ENCODE peak calls at places on chromosomes 1 and 21, in four cellular contexts. One of them, this sample, is unnamed.

GRCh38 chr1:212221801-212222200 is 63.4 kb upstream of the PPP2R5A start:
- DNase-seq in mesenchymal stem cell: peak
- DNase-seq in IMR-90: peak
- DNase-seq in neuronal stem cell: no peak
- DNase-seq in this sample: no peak

GRCh38 chr1:156870734-156871133 is 10.1 kb downstream of the NTRK1 start:
- DNase-seq in mesenchymal stem cell: peak
- DNase-seq in IMR-90: peak
- DNase-seq in neuronal stem cell: no peak
- DNase-seq in this sample: no peak

GRCh38 chr1:81920245-81920740 is 119.6 kb downstream of the ADGRL2 start:
- DNase-seq in mesenchymal stem cell: peak
- DNase-seq in IMR-90: peak
- DNase-seq in neuronal stem cell: peak
- DNase-seq in this sample: peak

GRCh38 chr1:15833069-15833679 is 14.3 kb upstream of the SPEN start:
- DNase-seq in mesenchymal stem cell: peak
- DNase-seq in IMR-90: no peak
- DNase-seq in neuronal stem cell: no peak
- DNase-seq in this sample: no peak

GRCh38 chr1:111944121-111944785 is 45.2 kb downstream of the KCND3 start:
- DNase-seq in mesenchymal stem cell: no peak
- DNase-seq in IMR-90: no peak
- DNase-seq in neuronal stem cell: no peak
- DNase-seq in this sample: no peak

GRCh38 chr1:20440785-20441200 is 45.2 kb downstream of the CAMK2N1 start:
- DNase-seq in mesenchymal stem cell: peak
- DNase-seq in IMR-90: peak
- DNase-seq in neuronal stem cell: peak
- DNase-seq in this sample: peak

GRCh38 chr1:93681549-93682412 is at the start of gene BCAR3:
- DNase-seq in mesenchymal stem cell: peak
- DNase-seq in IMR-90: peak
- DNase-seq in neuronal stem cell: peak
- DNase-seq in this sample: peak

GRCh38 chr1:218351617-218352438 is 6.7 kb downstream of the TGFB2 start:
- DNase-seq in mesenchymal stem cell: peak
- DNase-seq in IMR-90: peak
- DNase-seq in neuronal stem cell: no peak
- DNase-seq in this sample: peak

GRCh38 chr1:24022611-24023359 is 42.7 kb upstream of the SRSF10 start:
- DNase-seq in mesenchymal stem cell: peak
- DNase-seq in IMR-90: peak
- DNase-seq in neuronal stem cell: no peak
- DNase-seq in this sample: peak

GRCh38 chr1:21229246-21230000 is 52.7 kb upstream of the EIF4G3 start:
- DNase-seq in mesenchymal stem cell: no peak
- DNase-seq in IMR-90: peak
- DNase-seq in neuronal stem cell: no peak
- DNase-seq in this sample: no peak

GRCh38 chr1:21666572-21667320 is 2.4 kb downstream of the RAP1GAP start:
- DNase-seq in mesenchymal stem cell: no peak
- DNase-seq in IMR-90: no peak
- DNase-seq in neuronal stem cell: no peak
- DNase-seq in this sample: no peak

GRCh38 chr1:209015092-209015491 is 568.4 kb upstream of the CAMK1G start:
- DNase-seq in mesenchymal stem cell: no peak
- DNase-seq in IMR-90: no peak
- DNase-seq in neuronal stem cell: no peak
- DNase-seq in this sample: no peak

GRCh38 chr1:33132549-33132948 is 49.3 kb downstream of the TRIM62 start:
- DNase-seq in mesenchymal stem cell: no peak
- DNase-seq in IMR-90: no peak
- DNase-seq in neuronal stem cell: no peak
- DNase-seq in this sample: no peak

GRCh38 chr1:115107501-115108260 is 18.4 kb upstream of the TSPAN2 start:
- DNase-seq in mesenchymal stem cell: peak
- DNase-seq in IMR-90: peak
- DNase-seq in neuronal stem cell: no peak
- DNase-seq in this sample: no peak

GRCh38 chr21:31254131-31254530 is 89.9 kb downstream of the TIAM1 start:
- DNase-seq in mesenchymal stem cell: no peak
- DNase-seq in IMR-90: no peak
- DNase-seq in neuronal stem cell: no peak
- DNase-seq in this sample: no peak

GRCh38 chr1:23958810-23959460 is 693 bp upstream of the PNRC2 start:
- DNase-seq in mesenchymal stem cell: peak
- DNase-seq in IMR-90: peak
- DNase-seq in neuronal stem cell: no peak
- DNase-seq in this sample: peak

GRCh38 chr1:93672069-93672468 is 9.6 kb downstream of the BCAR3 start:
- DNase-seq in mesenchymal stem cell: peak
- DNase-seq in IMR-90: peak
- DNase-seq in neuronal stem cell: no peak
- DNase-seq in this sample: no peak

GRCh38 chr1:152497273-152497672 is 13.3 kb upstream of the LCE5A start:
- DNase-seq in mesenchymal stem cell: no peak
- DNase-seq in IMR-90: no peak
- DNase-seq in neuronal stem cell: no peak
- DNase-seq in this sample: peak

DNA sequence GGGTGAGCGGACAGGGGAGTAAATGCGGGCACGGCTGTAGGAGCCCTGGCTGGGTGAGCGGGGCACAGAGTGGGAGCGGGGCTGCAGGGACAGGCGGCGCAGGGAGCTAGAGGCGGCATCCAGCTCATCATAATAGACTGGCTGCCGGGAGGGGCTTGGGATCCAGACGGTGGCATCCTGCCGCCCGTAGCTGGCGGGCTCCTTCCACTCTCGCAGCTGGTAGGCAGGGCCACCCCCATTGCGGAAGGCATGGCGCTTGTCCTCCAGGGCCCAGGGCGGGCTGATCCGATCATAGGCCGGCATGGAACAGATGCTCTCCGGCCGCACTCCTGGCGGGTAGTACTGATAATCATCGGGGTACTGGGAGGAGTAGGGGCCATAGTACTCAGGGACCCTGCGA is 43.7 kb upstream of the GOLT1A start:
- DNase-seq in mesenchymal stem cell: no peak
- DNase-seq in IMR-90: no peak
- DNase-seq in neuronal stem cell: no peak
- DNase-seq in this sample: no peak
- H2BK5ac ChIP-seq in mesenchymal stem cell: no peak
- H2BK5ac ChIP-seq in IMR-90: no peak
- H2BK5ac ChIP-seq in neuronal stem cell: no peak
- H2BK5ac ChIP-seq in this sample: no peak

DNA sequence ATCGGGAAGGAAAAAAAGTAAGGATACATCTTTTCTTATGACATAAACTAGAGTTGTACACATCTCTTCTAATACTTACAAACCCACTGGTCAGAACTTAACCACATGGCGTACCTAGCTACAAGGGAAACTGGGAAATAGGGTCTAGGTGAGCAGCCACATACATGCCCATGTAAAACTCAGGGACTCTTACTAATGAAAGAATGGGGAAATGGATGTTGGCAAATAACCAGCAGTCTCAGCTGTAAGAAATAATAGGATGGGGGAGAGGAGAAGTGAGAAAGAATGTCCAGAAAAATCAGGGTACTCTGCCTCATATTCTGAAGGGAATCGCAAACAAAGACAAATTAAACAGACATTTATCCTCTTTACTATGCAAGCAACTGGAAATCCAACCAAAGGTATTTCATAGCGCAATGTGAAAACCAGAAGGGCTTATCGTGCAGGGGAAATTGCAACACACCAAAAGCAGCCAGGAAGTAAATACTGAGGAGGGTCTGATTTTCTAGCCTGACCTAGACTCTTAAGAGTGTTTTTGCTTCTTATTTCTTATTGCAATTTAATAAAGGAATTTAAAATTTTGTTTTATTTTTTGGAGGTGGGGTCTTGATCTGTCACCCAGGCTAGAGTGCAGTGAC is 17.5 kb downstream of the GTF2B start:
- DNase-seq in mesenchymal stem cell: peak
- DNase-seq in IMR-90: peak
- DNase-seq in neuronal stem cell: no peak
- DNase-seq in this sample: no peak
- H3K27ac ChIP-seq in mesenchymal stem cell: no peak
- H3K27ac ChIP-seq in IMR-90: no peak
- H3K27ac ChIP-seq in neuronal stem cell: no peak
- H3K27ac ChIP-seq in this sample: no peak

DNA sequence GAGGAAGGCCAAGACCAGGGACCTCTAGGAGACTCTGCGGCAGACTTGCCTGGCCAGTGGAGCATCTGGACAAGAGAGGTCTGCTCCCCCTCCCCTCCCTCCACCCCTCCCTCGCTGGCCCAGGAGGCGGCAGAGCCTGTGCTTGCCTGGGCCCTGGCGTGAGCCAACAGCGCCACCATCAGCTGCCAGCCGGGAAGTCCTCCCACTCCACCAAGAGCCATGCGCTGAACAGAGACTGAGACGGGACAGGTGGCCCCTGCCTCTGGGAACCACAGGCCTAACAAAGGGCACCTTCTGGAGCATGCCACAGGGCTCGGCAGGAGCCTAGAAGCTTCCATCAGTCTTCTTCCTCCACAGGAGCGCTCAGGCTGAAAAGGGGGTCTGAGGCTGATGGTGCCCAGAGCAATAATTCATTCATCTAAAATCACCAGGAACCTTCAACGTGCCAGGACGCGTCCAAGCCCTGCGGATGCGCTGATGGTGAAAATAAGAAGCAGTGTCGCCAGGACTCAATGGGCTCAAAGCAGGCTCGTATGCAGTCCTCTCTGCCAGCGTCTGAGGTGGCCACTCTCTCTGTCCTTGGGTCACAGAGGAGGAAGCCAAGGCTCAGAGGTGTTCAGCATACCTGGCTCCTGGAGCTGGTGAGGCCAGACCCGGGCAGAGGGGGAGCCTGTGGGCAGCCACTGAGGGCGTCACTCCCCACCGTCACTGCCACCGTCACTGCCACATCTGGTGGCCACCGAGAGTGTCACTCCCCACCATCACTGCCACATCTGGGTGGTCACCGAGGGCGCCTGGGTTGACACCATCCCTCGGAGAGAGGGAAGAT is 161.2 kb downstream of the NPHP4 start:
- DNase-seq in mesenchymal stem cell: no peak
- DNase-seq in IMR-90: no peak
- DNase-seq in neuronal stem cell: peak
- DNase-seq in this sample: peak
- H2BK5ac ChIP-seq in mesenchymal stem cell: no peak
- H2BK5ac ChIP-seq in IMR-90: no peak
- H2BK5ac ChIP-seq in neuronal stem cell: no peak
- H2BK5ac ChIP-seq in this sample: no peak

GRCh38 chr21:44006017-44006624 is 6.0 kb upstream of the TRAPPC10 start:
- DNase-seq in mesenchymal stem cell: peak
- DNase-seq in IMR-90: peak
- DNase-seq in neuronal stem cell: no peak
- DNase-seq in this sample: no peak

GRCh38 chr21:44006656-44007055 is 5.5 kb upstream of the TRAPPC10 start:
- DNase-seq in mesenchymal stem cell: no peak
- DNase-seq in IMR-90: peak
- DNase-seq in neuronal stem cell: no peak
- DNase-seq in this sample: no peak

GRCh38 chr21:44003307-44003966 is 8.7 kb upstream of the TRAPPC10 start:
- DNase-seq in mesenchymal stem cell: no peak
- DNase-seq in IMR-90: no peak
- DNase-seq in neuronal stem cell: no peak
- DNase-seq in this sample: no peak

GRCh38 chr21:44005593-44005992 is 6.5 kb upstream of the TRAPPC10 start:
- DNase-seq in mesenchymal stem cell: no peak
- DNase-seq in IMR-90: no peak
- DNase-seq in neuronal stem cell: no peak
- DNase-seq in this sample: no peak

GRCh38 chr21:44005071-44005470 is 7.0 kb upstream of the TRAPPC10 start:
- DNase-seq in mesenchymal stem cell: no peak
- DNase-seq in IMR-90: no peak
- DNase-seq in neuronal stem cell: no peak
- DNase-seq in this sample: no peak
- H3K27ac ChIP-seq in mesenchymal stem cell: no peak
- H3K27ac ChIP-seq in IMR-90: no peak
- H3K27ac ChIP-seq in neuronal stem cell: no peak
- H3K27ac ChIP-seq in this sample: no peak

GRCh38 chr1:200037501-200037900 is 10.0 kb downstream of the NR5A2 start:
- DNase-seq in mesenchymal stem cell: no peak
- DNase-seq in IMR-90: no peak
- DNase-seq in neuronal stem cell: no peak
- DNase-seq in this sample: no peak

GRCh38 chr1:200038645-200038986 is 11.1 kb downstream of the NR5A2 start:
- DNase-seq in mesenchymal stem cell: peak
- DNase-seq in IMR-90: no peak
- DNase-seq in neuronal stem cell: peak
- DNase-seq in this sample: peak

GRCh38 chr1:200038987-200039848 is 11.7 kb downstream of the NR5A2 start:
- DNase-seq in mesenchymal stem cell: peak
- DNase-seq in IMR-90: no peak
- DNase-seq in neuronal stem cell: peak
- DNase-seq in this sample: peak

GRCh38 chr1:200036616-200037270 is 9.2 kb downstream of the NR5A2 start:
- DNase-seq in mesenchymal stem cell: no peak
- DNase-seq in IMR-90: no peak
- DNase-seq in neuronal stem cell: no peak
- DNase-seq in this sample: peak

GRCh38 chr1:200037904-200038644 is 10.6 kb downstream of the NR5A2 start:
- DNase-seq in mesenchymal stem cell: no peak
- DNase-seq in IMR-90: no peak
- DNase-seq in neuronal stem cell: peak
- DNase-seq in this sample: no peak
- H2BK5ac ChIP-seq in mesenchymal stem cell: no peak
- H2BK5ac ChIP-seq in IMR-90: no peak
- H2BK5ac ChIP-seq in neuronal stem cell: no peak
- H2BK5ac ChIP-seq in this sample: no peak

DNA sequence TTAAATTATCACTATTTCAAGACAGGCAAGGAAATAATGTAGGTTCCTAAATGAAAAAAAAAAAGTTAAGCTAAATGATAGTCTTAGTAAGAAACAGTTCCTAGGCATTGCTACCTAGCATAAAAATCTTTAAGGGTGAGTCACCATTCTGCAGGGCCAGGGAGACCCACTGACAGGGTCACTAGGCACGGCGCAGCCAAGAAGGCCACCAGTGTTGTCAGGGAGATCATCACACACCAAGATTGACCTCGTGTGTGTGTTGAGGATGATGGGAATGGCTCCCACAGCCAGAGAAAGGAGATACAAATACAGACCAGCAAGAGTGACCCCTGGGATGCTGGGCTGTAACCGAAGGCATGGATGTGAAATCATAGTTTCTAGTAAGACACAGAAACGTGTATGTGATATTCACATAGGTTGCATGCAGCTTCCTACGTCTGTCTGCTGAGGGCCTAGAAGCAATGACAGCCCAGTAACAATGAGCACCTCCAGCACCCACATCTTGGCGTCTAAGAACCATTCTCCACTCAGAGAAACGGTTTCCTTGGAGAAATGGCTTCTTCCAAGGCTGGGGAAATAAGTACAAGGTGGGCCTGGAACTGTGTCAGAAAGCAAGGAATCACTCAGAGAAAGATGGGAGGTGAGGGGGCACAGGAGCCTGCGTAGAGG is 29.1 kb downstream of the RIPK4 start:
- DNase-seq in mesenchymal stem cell: no peak
- DNase-seq in IMR-90: no peak
- DNase-seq in neuronal stem cell: no peak
- DNase-seq in this sample: no peak
- H3K27ac ChIP-seq in mesenchymal stem cell: no peak
- H3K27ac ChIP-seq in IMR-90: no peak
- H3K27ac ChIP-seq in neuronal stem cell: no peak
- H3K27ac ChIP-seq in this sample: no peak